ENCODE peak calls at places on chromosomes 12 and 14, in four cellular contexts. One of them, this sample, is unnamed.

GRCh38 chr14:35553808-35554207 is 19.8 kb downstream of the INSM2 start:
- DNase-seq in A673: no peak
- DNase-seq in astrocyte: peak; percentile 69
- DNase-seq in tibial nerve: no peak
- DNase-seq in this sample: no peak

GRCh38 chr14:50045039-50045711 is 71.2 kb downstream of the VCPKMT start:
- DNase-seq in A673: no peak
- DNase-seq in astrocyte: peak; percentile 81
- DNase-seq in tibial nerve: peak; percentile 46
- DNase-seq in this sample: no peak

GRCh38 chr12:67926063-67926462 is 63.2 kb upstream of the IFNG-AS1 start:
- DNase-seq in A673: no peak
- DNase-seq in astrocyte: no peak
- DNase-seq in tibial nerve: no peak
- DNase-seq in this sample: no peak

GRCh38 chr14:70168401-70168800 is 20.4 kb downstream of the SLC8A3 start:
- DNase-seq in A673: no peak
- DNase-seq in astrocyte: no peak
- DNase-seq in tibial nerve: no peak
- DNase-seq in this sample: no peak

GRCh38 chr14:24343795-24344660 is 4.2 kb upstream of the RIPK3 start:
- DNase-seq in A673: no peak
- DNase-seq in astrocyte: no peak
- DNase-seq in tibial nerve: no peak
- DNase-seq in this sample: no peak

GRCh38 chr12:20181416-20181815 is 186.9 kb upstream of the PDE3A start:
- DNase-seq in A673: no peak
- DNase-seq in astrocyte: no peak
- DNase-seq in tibial nerve: no peak
- DNase-seq in this sample: no peak

GRCh38 chr12:59808317-59808910 is 212.6 kb downstream of the SLC16A7 start:
- DNase-seq in A673: peak; percentile 34
- DNase-seq in astrocyte: peak; percentile 16
- DNase-seq in tibial nerve: no peak
- DNase-seq in this sample: peak; percentile 7

GRCh38 chr12:57236224-57236924 is 6.9 kb downstream of the SHMT2 start:
- DNase-seq in A673: no peak
- DNase-seq in astrocyte: no peak
- DNase-seq in tibial nerve: no peak
- DNase-seq in this sample: no peak

GRCh38 chr12:49643961-49644619 is 20.7 kb downstream of the PRPF40B start:
- DNase-seq in A673: no peak
- DNase-seq in astrocyte: no peak
- DNase-seq in tibial nerve: no peak
- DNase-seq in this sample: no peak

GRCh38 chr12:49644620-49644994 is 21.2 kb downstream of the PRPF40B start:
- DNase-seq in A673: peak; percentile 81
- DNase-seq in astrocyte: no peak
- DNase-seq in tibial nerve: peak; percentile 76
- DNase-seq in this sample: peak; percentile 63

GRCh38 chr12:49641748-49642369 is 18.5 kb downstream of the PRPF40B start:
- DNase-seq in A673: no peak
- DNase-seq in astrocyte: no peak
- DNase-seq in tibial nerve: no peak
- DNase-seq in this sample: no peak

GRCh38 chr12:49643135-49643534 is 19.8 kb downstream of the PRPF40B start:
- DNase-seq in A673: no peak
- DNase-seq in astrocyte: no peak
- DNase-seq in tibial nerve: no peak
- DNase-seq in this sample: no peak

GRCh38 chr12:49642370-49642802 is 19.0 kb downstream of the PRPF40B start:
- DNase-seq in A673: no peak
- DNase-seq in astrocyte: no peak
- DNase-seq in tibial nerve: no peak
- DNase-seq in this sample: no peak
- H3K27ac ChIP-seq in A673: no peak overlapping the region
- H3K27ac ChIP-seq in astrocyte: no peak overlapping the region
- H3K27ac ChIP-seq in tibial nerve: peak overlapping the region; percentile 58
- H3K27ac ChIP-seq in this sample: no peak overlapping the region

DNA sequence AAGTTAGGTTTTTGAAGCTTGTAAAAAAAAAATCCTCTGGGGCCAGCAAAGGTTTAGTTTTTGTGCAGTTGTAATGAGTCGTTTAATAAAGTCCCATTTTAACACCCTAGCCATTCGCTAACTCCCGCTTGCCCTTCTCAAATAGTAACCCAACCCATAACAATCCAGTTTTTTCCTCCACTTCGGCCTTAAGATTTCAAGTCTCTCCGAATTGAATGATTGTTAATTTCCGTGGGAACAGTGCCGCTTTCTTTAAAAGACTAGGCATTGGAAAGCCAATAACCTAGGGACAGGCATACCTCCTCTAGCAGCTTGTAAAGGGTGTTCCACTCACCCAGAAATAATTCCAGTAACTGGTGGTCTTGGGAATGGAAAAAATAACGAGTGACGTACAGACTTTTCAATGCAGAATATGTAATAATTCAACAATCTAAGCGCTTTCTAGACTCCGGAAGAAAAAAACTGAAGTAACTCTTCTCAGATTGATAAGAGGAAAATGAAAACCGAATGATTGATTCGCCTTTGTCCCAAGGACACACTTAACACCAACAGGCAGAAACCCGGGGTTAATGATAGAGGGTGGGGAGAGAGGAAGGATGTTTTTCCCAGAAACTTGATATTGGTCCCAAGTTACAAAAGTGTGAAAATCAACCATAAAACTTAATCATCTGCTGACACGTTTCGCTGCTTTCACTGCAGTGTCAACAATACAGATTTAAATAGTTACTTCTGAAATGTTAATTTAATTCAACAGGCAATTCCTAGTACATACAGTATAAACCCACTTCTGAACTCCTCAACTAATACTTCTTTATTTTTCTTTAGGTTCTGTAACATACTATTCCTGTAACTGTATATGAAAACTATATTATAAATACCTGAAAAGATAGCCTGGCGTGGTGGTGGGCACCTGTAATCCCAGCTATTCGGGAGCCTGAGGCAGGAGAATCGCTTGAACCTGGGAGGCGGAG is 1.0 kb upstream of the SINHCAF start:
- DNase-seq in A673: no peak
- DNase-seq in astrocyte: no peak
- DNase-seq in tibial nerve: no peak
- DNase-seq in this sample: no peak
- H3K27ac ChIP-seq in A673: peak overlapping the region; percentile 75
- H3K27ac ChIP-seq in astrocyte: no peak overlapping the region
- H3K27ac ChIP-seq in tibial nerve: peak overlapping the region; percentile 83
- H3K27ac ChIP-seq in this sample: no peak overlapping the region

GRCh38 chr12:29625359-29625953 is 128.0 kb upstream of the OVCH1 start:
- DNase-seq in A673: no peak
- DNase-seq in astrocyte: peak; percentile 18
- DNase-seq in tibial nerve: no peak
- DNase-seq in this sample: no peak
- H3K27ac ChIP-seq in A673: no peak overlapping the region
- H3K27ac ChIP-seq in astrocyte: no peak overlapping the region
- H3K27ac ChIP-seq in tibial nerve: peak overlapping the region; percentile 36
- H3K27ac ChIP-seq in this sample: no peak overlapping the region

GRCh38 chr14:67508973-67509372 is 20.5 kb upstream of the TMEM229B start:
- DNase-seq in A673: no peak
- DNase-seq in astrocyte: no peak
- DNase-seq in tibial nerve: no peak
- DNase-seq in this sample: no peak
- H3K27ac ChIP-seq in A673: no peak overlapping the region
- H3K27ac ChIP-seq in astrocyte: no peak overlapping the region
- H3K27ac ChIP-seq in tibial nerve: no peak overlapping the region
- H3K27ac ChIP-seq in this sample: no peak overlapping the region

DNA sequence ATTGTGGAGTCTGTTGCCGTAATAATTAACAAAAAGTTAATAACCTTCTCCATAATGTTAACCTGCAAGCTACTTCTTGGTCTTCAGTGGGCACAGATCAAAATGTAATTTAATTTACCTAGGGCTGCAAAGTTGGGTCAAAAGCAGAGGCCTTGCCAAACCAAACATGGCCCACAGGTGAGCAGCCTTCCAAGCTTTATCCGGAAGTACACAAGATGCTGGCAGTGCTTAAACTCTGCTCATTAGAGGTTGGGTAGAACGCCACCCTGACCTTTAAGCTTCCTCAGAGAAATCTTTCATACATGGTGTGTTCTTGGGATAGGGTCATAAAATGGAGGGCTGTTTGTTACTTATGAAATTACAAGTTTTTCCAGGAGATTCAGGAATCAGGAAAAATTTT is 7.4 kb downstream of the EGLN3 start:
- DNase-seq in A673: no peak
- DNase-seq in astrocyte: no peak
- DNase-seq in tibial nerve: no peak
- DNase-seq in this sample: no peak
- H3K27ac ChIP-seq in A673: no peak overlapping the region
- H3K27ac ChIP-seq in astrocyte: no peak overlapping the region
- H3K27ac ChIP-seq in tibial nerve: no peak overlapping the region
- H3K27ac ChIP-seq in this sample: no peak overlapping the region

GRCh38 chr12:118183711-118184110 is 47.8 kb downstream of the PEBP1 start:
- DNase-seq in A673: no peak
- DNase-seq in astrocyte: no peak
- DNase-seq in tibial nerve: no peak
- DNase-seq in this sample: no peak

GRCh38 chr12:118187746-118188390 is 51.9 kb downstream of the PEBP1 start:
- DNase-seq in A673: no peak
- DNase-seq in astrocyte: no peak
- DNase-seq in tibial nerve: no peak
- DNase-seq in this sample: no peak

GRCh38 chr12:118188690-118189371 is 52.9 kb downstream of the PEBP1 start:
- DNase-seq in A673: no peak
- DNase-seq in astrocyte: peak; percentile 58
- DNase-seq in tibial nerve: peak; percentile 26
- DNase-seq in this sample: no peak

GRCh38 chr12:118183155-118183554 is 47.2 kb downstream of the PEBP1 start:
- DNase-seq in A673: no peak
- DNase-seq in astrocyte: no peak
- DNase-seq in tibial nerve: no peak
- DNase-seq in this sample: no peak

GRCh38 chr12:118185602-118186397 is 49.9 kb downstream of the PEBP1 start:
- DNase-seq in A673: no peak
- DNase-seq in astrocyte: no peak
- DNase-seq in tibial nerve: no peak
- DNase-seq in this sample: no peak
- H3K27ac ChIP-seq in A673: no peak overlapping the region
- H3K27ac ChIP-seq in astrocyte: no peak overlapping the region
- H3K27ac ChIP-seq in tibial nerve: peak overlapping the region; percentile 91
- H3K27ac ChIP-seq in this sample: no peak overlapping the region

DNA sequence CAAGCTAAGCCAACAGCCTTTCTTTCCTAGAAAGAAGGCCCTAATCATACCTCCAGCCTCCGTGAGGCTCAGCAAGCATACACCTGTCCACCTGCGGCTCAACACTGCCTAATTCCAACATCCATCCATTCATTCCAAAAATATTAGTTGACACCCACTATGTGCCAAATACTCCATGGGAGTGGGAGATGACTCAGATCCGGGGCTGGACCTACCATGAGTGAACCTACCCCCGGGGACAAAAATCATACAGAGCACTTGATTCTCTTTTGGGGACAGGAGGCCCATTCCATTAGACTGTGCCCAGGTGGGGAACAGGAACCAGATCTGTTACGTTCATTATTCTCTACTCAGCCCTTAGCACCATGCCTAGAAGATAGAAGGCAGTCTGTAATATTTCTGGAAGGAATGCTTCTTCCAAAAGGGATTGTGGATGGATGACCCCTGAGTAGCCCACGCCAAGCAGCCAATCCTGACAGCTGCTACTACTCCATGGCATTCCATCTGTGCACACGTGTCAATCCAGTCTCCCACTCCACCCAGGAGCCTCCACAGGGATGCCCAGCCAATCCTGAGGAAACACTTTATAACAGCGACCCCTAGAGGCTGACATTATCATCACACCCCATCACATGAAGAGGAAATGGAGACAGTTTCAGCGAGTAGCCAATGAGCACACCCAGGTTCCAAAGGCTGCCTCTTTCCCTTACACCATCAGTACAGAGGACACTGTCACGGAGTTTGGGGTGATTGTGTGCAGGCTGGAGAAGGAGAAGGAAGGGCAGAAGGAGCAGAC is 170.7 kb downstream of the ESRRB start:
- DNase-seq in A673: peak; percentile 87
- DNase-seq in astrocyte: no peak
- DNase-seq in tibial nerve: no peak
- DNase-seq in this sample: peak; percentile 81
- H3K27ac ChIP-seq in A673: peak overlapping the region; percentile 63
- H3K27ac ChIP-seq in astrocyte: no peak overlapping the region
- H3K27ac ChIP-seq in tibial nerve: no peak overlapping the region
- H3K27ac ChIP-seq in this sample: no peak overlapping the region

GRCh38 chr12:115756804-115757203 is 520.7 kb downstream of the MED13L start:
- DNase-seq in A673: no peak
- DNase-seq in astrocyte: no peak
- DNase-seq in tibial nerve: no peak
- DNase-seq in this sample: no peak
- H3K27ac ChIP-seq in A673: no peak overlapping the region
- H3K27ac ChIP-seq in astrocyte: no peak overlapping the region
- H3K27ac ChIP-seq in tibial nerve: no peak overlapping the region
- H3K27ac ChIP-seq in this sample: no peak overlapping the region